ENCODE peak calls at places on chromosomes 11 and 22, in five cellular contexts. T is gastrocnemius medialis, U is heart left ventricle, Z is A549, X is stomach. O is an unnamed sample.

GRCh38 chr11:131910491-131911387 is 540.3 kb downstream of the NTM start:
- DNase-seq in T (no peak), U (no peak), Z (no peak), X (no peak), O (no peak)

GRCh38 chr22:42270512-42271190 is at the start of gene TCF20:
- DNase-seq in T (peak; percentile 50), U (peak; percentile 89), Z (peak; percentile 74), X (peak; percentile 82), O (peak; percentile 84)

GRCh38 chr11:111982019-111982464 is 43.2 kb upstream of the DLAT start:
- DNase-seq in T (peak; percentile 39), U (no peak), Z (peak; percentile 38), X (peak; percentile 88), O (peak; percentile 94)

GRCh38 chr11:67365756-67366384 is 7.5 kb downstream of the CLCF1 start:
- DNase-seq in T (no peak), U (no peak), Z (no peak), X (no peak), O (no peak)

GRCh38 chr22:48402591-48403031 is 1425.1 kb downstream of the BRD1 start:
- DNase-seq in T (no peak), U (no peak), Z (no peak), X (peak; percentile 20), O (no peak)

GRCh38 chr11:33379931-33380330 is 122.8 kb downstream of the HIPK3 start:
- DNase-seq in T (no peak), U (no peak), Z (no peak), X (no peak), O (no peak)

GRCh38 chr22:50504245-50505211 is 3.0 kb downstream of the LMF2 start:
- DNase-seq in T (no peak), U (peak; percentile 57), Z (no peak), X (no peak), O (peak; percentile 60)

GRCh38 chr11:19953342-19953741 is 206.9 kb downstream of the DBX1 start:
- DNase-seq in T (no peak), U (no peak), Z (peak; percentile 21), X (no peak), O (no peak)

GRCh38 chr11:121829159-121829643 is 286.8 kb downstream of the BLID start:
- DNase-seq in T (peak; percentile 3), U (no peak), Z (no peak), X (no peak), O (no peak)

GRCh38 chr11:62266558-62266957 is 3.4 kb upstream of the SCGB2A2 start:
- DNase-seq in T (no peak), U (no peak), Z (no peak), X (no peak), O (no peak)

GRCh38 chr11:47980093-47980906 is at the start of gene PTPRJ:
- DNase-seq in T (no peak), U (peak; percentile 81), Z (peak; percentile 73), X (peak; percentile 70), O (peak; percentile 67)

GRCh38 chr11:120894207-120894989 is 129.5 kb upstream of the TBCEL start:
- DNase-seq in T (no peak), U (no peak), Z (no peak), X (no peak), O (no peak)

GRCh38 chr22:35538801-35539321 is 1.8 kb upstream of the RASD2 start:
- DNase-seq in T (no peak), U (no peak), Z (peak; percentile 42), X (no peak), O (no peak)

GRCh38 chr11:76672431-76673163 is 2.0 kb upstream of the LRRC32 start:
- DNase-seq in T (no peak), U (peak; percentile 63), Z (no peak), X (no peak), O (peak; percentile 77)

GRCh38 chr11:110184974-110185597 is 91.9 kb downstream of the ZC3H12C start:
- DNase-seq in T (peak; percentile 25), U (no peak), Z (no peak), X (no peak), O (no peak)

GRCh38 chr11:69165775-69166174 is 10.0 kb downstream of the SMIM38 start:
- DNase-seq in T (no peak), U (no peak), Z (no peak), X (no peak), O (no peak)

GRCh38 chr11:69167916-69168691 is 12.4 kb downstream of the SMIM38 start:
- DNase-seq in T (no peak), U (no peak), Z (no peak), X (no peak), O (no peak)

GRCh38 chr11:69167130-69167915 is 11.6 kb downstream of the SMIM38 start:
- DNase-seq in T (no peak), U (no peak), Z (no peak), X (no peak), O (no peak)

GRCh38 chr11:69164824-69165223 is 9.1 kb downstream of the SMIM38 start:
- DNase-seq in T (no peak), U (no peak), Z (no peak), X (no peak), O (no peak)

DNA sequence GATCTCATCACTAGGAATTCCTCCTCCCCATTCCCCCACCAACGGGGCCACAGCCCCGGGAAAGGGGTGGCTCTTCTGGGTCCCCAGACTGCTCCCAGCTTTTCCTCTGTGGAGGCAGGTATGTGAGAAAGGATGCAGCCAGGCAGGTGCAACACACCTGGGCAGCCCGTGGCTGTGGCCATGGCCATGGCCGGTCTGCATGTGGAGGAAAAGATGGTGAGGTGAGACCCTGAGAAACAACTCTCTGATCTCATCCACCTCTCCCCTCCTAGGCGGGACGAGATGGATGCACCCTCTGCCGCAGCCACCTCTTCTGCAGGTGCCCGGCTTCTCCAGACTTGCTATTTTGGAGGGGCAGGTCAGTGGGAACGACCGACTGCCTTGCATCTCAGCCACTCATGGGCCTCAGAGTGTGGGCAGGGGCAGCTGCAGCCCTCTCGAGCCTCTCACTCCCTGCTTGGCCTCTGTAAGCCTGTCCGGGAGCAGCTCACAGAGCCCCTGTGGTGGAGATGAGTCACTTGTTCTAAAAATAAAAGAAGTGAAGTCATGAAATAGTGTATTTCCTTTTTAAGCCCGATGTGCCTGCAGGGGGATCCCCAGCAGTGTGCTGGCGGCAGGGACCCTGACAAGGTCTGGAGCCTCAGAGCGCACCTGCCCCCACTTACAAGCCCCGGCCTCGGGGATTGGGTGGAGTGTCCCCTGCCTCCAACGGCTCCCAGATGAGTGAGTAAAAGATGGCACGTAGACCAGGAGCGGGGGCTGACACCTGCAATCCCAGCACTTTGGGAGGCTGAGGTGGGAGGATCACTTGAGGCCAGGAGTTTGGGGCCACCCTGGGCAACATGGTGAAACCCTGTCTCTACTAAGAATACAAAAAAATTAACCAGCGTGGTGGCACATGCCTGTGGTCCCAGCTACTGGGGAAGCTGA is 10.7 kb downstream of the SMIM38 start:
- DNase-seq in T (no peak), U (peak; percentile 68), Z (peak; percentile 89), X (no peak), O (no peak)
- TF ChIP-seq CTCF in T (no peak), U (no peak), Z (no peak), X (no peak), O (no peak)

GRCh38 chr11:18145025-18145424 is 12.7 kb downstream of the MRGPRX3 start:
- DNase-seq in T (no peak), U (no peak), Z (peak; percentile 7), X (no peak), O (no peak)
- H3K4me1 ChIP-seq in T (no peaks in the 10 kb centered on the region), U (no peaks in the 10 kb centered on the region), Z (no peaks in the 10 kb centered on the region), X (no peaks in the 10 kb centered on the region), O (no peaks in the 10 kb centered on the region)

DNA sequence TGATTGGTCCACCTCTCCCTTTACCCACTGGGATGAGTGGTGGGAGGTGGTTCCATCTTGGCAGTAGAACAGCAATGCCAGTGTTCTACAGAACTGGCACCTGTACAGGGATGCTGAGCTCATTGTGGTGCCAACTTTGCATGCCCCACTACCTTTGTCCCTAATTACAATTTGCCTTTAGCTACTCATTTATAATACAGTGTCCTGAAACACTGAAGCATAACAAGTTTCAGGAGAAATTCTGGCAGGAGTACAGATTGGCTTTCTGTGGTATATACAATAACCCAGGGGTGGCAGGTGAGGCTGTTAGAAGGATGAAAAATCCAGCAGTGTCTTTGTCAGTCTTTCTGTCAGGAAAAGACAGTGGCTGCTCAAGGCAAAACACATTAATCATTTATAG is 240.3 kb downstream of the FAM76B start:
- DNase-seq in T (no peak), U (no peak), Z (no peak), X (no peak), O (no peak)
- H3K4me3 ChIP-seq in T (no peak overlapping the region), U (no peak overlapping the region), Z (no peak overlapping the region), X (no peak overlapping the region), O (no peak overlapping the region)

GRCh38 chr11:46437106-46437689 is 45.6 kb upstream of the CHRM4 start:
- DNase-seq in T (no peak), U (no peak), Z (no peak), X (no peak), O (no peak)
- TF ChIP-seq CTCF in T (no peak), U (no peak), Z (no peak), X (no peak), O (no peak)

DNA sequence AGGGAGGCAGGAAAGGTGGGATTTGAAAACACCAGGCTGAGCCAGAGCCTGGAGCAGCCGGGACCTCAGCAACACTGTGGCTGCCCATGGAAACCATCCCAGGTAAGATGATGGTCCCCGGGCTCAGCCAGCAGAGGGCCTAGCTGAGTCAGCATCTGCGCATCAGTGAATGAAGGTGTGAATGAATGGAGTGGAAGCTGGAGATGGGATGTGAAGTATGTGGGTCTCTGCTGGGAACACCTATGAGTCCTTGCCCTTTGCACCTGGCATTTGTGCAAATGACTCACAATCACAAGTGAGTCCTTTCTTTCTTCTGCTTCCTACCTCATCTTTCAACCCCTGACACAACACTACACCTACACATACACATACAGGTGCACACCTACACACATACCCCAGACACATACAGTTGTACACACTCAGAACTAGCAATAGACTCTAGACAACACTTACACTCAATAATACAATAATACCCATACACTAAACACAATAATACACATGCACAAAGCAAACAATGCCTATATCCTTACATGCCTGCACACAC is 62.8 kb upstream of the PRDM11 start:
- DNase-seq in T (no peak), U (no peak), Z (peak; percentile 56), X (no peak), O (no peak)
- H3K4me1 ChIP-seq in T (no peaks in the 10 kb centered on the region), U (no peaks in the 10 kb centered on the region), Z (no peaks in the 10 kb centered on the region), X (peaks cover 8% of the 10 kb centered on the region), O (no peaks in the 10 kb centered on the region)